ENCODE peak calls at places on chromosomes 2 and 18, in five cellular contexts. One of them, this sample, is unnamed.

GRCh38 chr18:24019641-24020331 is 5.2 kb downstream of the TTC39C start:
- DNase-seq in NCI-H1417: no peak
- DNase-seq in stimulated activated naive CD4-positive, alpha-beta T cell treated with Interleukin-2 at 50 U/mL for 16 hours: peak; percentile 33
- DNase-seq in Caki2: no peak
- DNase-seq in AG08395: no peak
- DNase-seq in this sample: no peak

GRCh38 chr2:138485019-138485418 is 16.6 kb upstream of the SPOPL start:
- DNase-seq in Caki2: no peak
- DNase-seq in AG08395: no peak
- DNase-seq in stimulated activated naive CD4-positive, alpha-beta T cell treated with Interleukin-2 at 50 U/mL for 16 hours: no peak
- DNase-seq in NCI-H1417: no peak
- DNase-seq in this sample: no peak

GRCh38 chr2:241565413-241565812 is 6.9 kb downstream of the BOK start:
- DNase-seq in Caki2: no peak
- DNase-seq in stimulated activated naive CD4-positive, alpha-beta T cell treated with Interleukin-2 at 50 U/mL for 16 hours: no peak
- DNase-seq in AG08395: no peak
- DNase-seq in NCI-H1417: no peak
- DNase-seq in this sample: no peak

GRCh38 chr18:45806226-45806625 is 19.2 kb upstream of the SIGLEC15 start:
- DNase-seq in AG08395: no peak
- DNase-seq in Caki2: no peak
- DNase-seq in stimulated activated naive CD4-positive, alpha-beta T cell treated with Interleukin-2 at 50 U/mL for 16 hours: no peak
- DNase-seq in NCI-H1417: no peak
- DNase-seq in this sample: no peak

GRCh38 chr2:195318440-195319111 is 338.4 kb upstream of the SLC39A10 start:
- DNase-seq in NCI-H1417: peak; percentile 51
- DNase-seq in stimulated activated naive CD4-positive, alpha-beta T cell treated with Interleukin-2 at 50 U/mL for 16 hours: peak; percentile 9
- DNase-seq in AG08395: peak; percentile 44
- DNase-seq in Caki2: peak; percentile 51
- DNase-seq in this sample: no peak

GRCh38 chr2:85396531-85397470 is 13.4 kb downstream of the CAPG start:
- DNase-seq in NCI-H1417: no peak
- DNase-seq in AG08395: no peak
- DNase-seq in Caki2: no peak
- DNase-seq in stimulated activated naive CD4-positive, alpha-beta T cell treated with Interleukin-2 at 50 U/mL for 16 hours: no peak
- DNase-seq in this sample: no peak

GRCh38 chr2:186780701-186781316 is 68.2 kb downstream of the ZSWIM2 start:
- DNase-seq in Caki2: peak; percentile 12
- DNase-seq in AG08395: no peak
- DNase-seq in NCI-H1417: no peak
- DNase-seq in stimulated activated naive CD4-positive, alpha-beta T cell treated with Interleukin-2 at 50 U/mL for 16 hours: no peak
- DNase-seq in this sample: no peak

GRCh38 chr2:150204449-150204848 is 283.0 kb downstream of the RND3 start:
- DNase-seq in stimulated activated naive CD4-positive, alpha-beta T cell treated with Interleukin-2 at 50 U/mL for 16 hours: no peak
- DNase-seq in NCI-H1417: no peak
- DNase-seq in AG08395: peak; percentile 39
- DNase-seq in Caki2: no peak
- DNase-seq in this sample: no peak

GRCh38 chr18:13246121-13246520 is 27.6 kb downstream of the LDLRAD4 start:
- DNase-seq in stimulated activated naive CD4-positive, alpha-beta T cell treated with Interleukin-2 at 50 U/mL for 16 hours: no peak
- DNase-seq in NCI-H1417: no peak
- DNase-seq in Caki2: no peak
- DNase-seq in AG08395: no peak
- DNase-seq in this sample: no peak

This sample was measured in esophagus squamous epithelium.